ENCODE peak calls at places on chromosomes 4 and X, in five cellular contexts. D is HCT116, Z is IMR-90, I is stomach, V is esophagus squamous epithelium. L is an unnamed sample. For H3K4me1, the result is how much of the 10 kb centered on the place peaks cover.

GRCh38 chr4:147964519-147964918 is 232.6 kb downstream of the ARHGAP10 start:
- DNase-seq in V (no peak), D (no peak), I (no peak), Z (peak), L (no peak)

GRCh38 chrX:147735364-147735763 is 176.4 kb upstream of the FMR1 start:
- DNase-seq in D (no peak), V (no peak), I (no peak), Z (no peak), L (no peak)

GRCh38 chr4:53671757-53672156 is 80.5 kb upstream of the LNX1 start:
- DNase-seq in V (no peak), D (no peak), Z (no peak), I (peak), L (no peak)

GRCh38 chr4:152160236-152160800 is 375.6 kb downstream of the FBXW7 start:
- DNase-seq in D (no peak), V (no peak), Z (no peak), I (no peak), L (no peak)

GRCh38 chr4:138757432-138757831 is 258.1 kb upstream of the NOCT start:
- DNase-seq in V (no peak), I (no peak), D (no peak), Z (no peak), L (no peak)

GRCh38 chr4:128688025-128688721 is 121.3 kb upstream of the JADE1 start:
- DNase-seq in D (no peak), Z (no peak), I (no peak), V (no peak), L (no peak)

GRCh38 chr4:112225157-112225556 is 6.4 kb upstream of the AP1AR start:
- DNase-seq in Z (peak), I (no peak), D (no peak), V (no peak), L (no peak)

GRCh38 chr4:186701273-186701672 is 22.4 kb downstream of the FAT1 start:
- DNase-seq in I (no peak), Z (peak), D (no peak), V (no peak), L (peak)

GRCh38 chr4:9781343-9782135 is at the start of gene DRD5:
- DNase-seq in I (no peak), Z (no peak), D (no peak), V (no peak), L (no peak)

GRCh38 chr4:54547299-54548097 is 110.3 kb upstream of the KIT start:
- DNase-seq in I (peak), D (no peak), Z (no peak), V (no peak), L (no peak)

GRCh38 chrX:100980608-100981497 is 11.3 kb downstream of the ARL13A start:
- DNase-seq in D (peak), Z (peak), I (peak), V (no peak), L (no peak)

GRCh38 chr4:102500371-102501175 is 586 bp upstream of the NFKB1 start:
- DNase-seq in I (peak), Z (peak), D (no peak), V (no peak), L (peak)

GRCh38 chr4:25246680-25247611 is 13.1 kb downstream of the PI4K2B start:
- DNase-seq in D (no peak), V (no peak), I (no peak), Z (no peak), L (no peak)

DNA sequence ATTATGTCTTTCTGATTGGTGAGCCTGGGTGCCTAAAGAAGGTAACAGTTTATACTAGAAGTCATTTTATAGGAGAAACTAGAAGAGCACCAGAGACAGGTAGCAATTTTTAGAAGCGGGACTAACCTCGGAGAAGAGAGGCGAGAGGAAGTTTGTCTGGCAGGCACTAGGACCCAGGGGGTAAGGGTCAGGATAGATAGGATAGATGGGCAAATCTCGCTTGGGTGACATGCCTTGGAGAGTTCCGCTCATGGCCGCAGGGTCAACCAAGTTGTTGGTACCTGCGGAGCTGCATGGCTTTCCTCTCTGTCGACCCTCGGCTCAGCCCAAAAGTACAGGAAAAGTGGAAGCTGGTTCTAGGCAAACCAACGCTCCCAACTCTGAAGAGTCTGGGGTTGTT is 11.3 kb downstream of the PI4K2B start:
- DNase-seq in Z (no peak), D (no peak), I (no peak), V (no peak), L (no peak)
- H3K27ac ChIP-seq in Z (no peak), D (no peak), I (no peak), V (no peak), L (no peak)

GRCh38 chr4:72974694-72975487 is 94.6 kb downstream of the COX18 start:
- DNase-seq in I (no peak), D (no peak), V (no peak), Z (peak), L (no peak)
- TF ChIP-seq POLR2A in I (no peak), D (no peak), V (no peak), Z (no peak), L (no peak)

GRCh38 chr4:3388461-3389185 is 53.1 kb upstream of the HGFAC start:
- DNase-seq in Z (peak), V (no peak), I (no peak), D (no peak), L (no peak)
- H3K4me1 ChIP-seq in Z (under half), V (half or more), I (half or more), D (under half), L (under half)

DNA sequence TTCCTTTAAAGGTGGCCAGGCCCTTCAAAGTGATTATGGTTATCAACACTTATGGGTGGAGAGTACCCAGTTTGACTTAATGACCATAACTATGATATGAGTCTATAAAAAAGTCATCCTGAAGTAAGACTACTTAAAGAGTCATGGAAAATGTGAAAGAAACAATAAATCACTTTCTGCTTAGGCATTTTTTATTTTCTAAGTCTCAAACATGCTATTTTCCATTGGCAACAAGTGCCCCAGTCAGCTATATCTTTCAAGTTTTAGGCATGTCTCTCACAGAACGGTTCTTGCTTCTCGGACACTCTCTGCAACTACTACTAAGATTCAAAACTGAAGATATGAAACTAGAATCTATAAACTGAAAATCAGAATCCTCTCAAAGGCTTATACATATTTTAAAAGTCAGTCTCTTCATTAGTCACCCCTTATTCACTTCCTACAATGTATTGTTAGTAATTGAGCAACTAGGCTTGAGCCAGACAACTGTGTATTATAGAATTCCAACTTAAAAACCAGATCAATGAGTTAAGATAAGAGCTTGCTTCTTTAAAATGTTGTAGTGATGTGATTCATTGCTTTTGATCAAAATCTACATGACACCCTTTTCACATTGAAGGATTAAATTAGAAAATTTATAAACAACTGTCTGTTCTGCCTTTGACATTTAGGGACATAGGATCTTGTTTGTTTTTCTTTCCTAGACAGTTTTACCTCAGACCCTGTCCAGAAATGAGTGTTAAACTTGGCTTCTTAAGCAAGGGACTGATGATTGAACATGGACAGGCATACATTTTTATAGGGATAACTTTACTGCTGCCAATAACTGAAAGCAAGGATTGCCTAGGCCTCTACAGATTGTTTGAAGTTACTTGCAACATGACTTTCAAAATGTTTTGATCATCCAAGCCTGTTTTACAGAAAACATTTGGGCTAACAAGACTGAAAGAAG is 2.9 kb downstream of the ANTXR2 start:
- DNase-seq in D (peak), I (no peak), V (no peak), Z (peak), L (no peak)
- H3K27ac ChIP-seq in D (no peak), I (peak), V (peak), Z (peak), L (no peak)

GRCh38 chr4:84497835-84498202 is 1.3 kb downstream of the NKX6-1 start:
- DNase-seq in V (no peak), I (no peak), D (no peak), Z (no peak), L (no peak)

GRCh38 chr4:84501197-84501492 is 2.1 kb upstream of the NKX6-1 start:
- DNase-seq in V (no peak), D (no peak), I (no peak), Z (no peak), L (no peak)

GRCh38 chr4:84498203-84499026 is 677 bp downstream of the NKX6-1 start:
- DNase-seq in D (peak), I (no peak), Z (peak), V (no peak), L (no peak)

GRCh38 chr4:84500386-84501196 is 1.5 kb upstream of the NKX6-1 start:
- DNase-seq in D (no peak), Z (no peak), I (no peak), V (no peak), L (no peak)

GRCh38 chr4:84499065-84499982 is at the start of gene NKX6-1:
- DNase-seq in Z (peak), D (peak), I (peak), V (peak), L (peak)
- TF ChIP-seq POLR2A in Z (no peak), D (no peak), I (no peak), V (peak), L (no peak)

GRCh38 chrX:133307637-133308485 is 89.7 kb upstream of the TFDP3 start:
- DNase-seq in V (no peak), I (no peak), D (no peak), Z (no peak), L (no peak)
- H3K4me1 ChIP-seq in V (under half), I (under half), D (under half), Z (under half), L (under half)

GRCh38 chr4:94165256-94165655 is 42.4 kb upstream of the SMARCAD1 start:
- DNase-seq in D (no peak), Z (no peak), V (no peak), I (no peak), L (no peak)
- H3K27ac ChIP-seq in D (no peak), Z (no peak), V (no peak), I (no peak), L (no peak)

GRCh38 chrX:68828740-68829593 is at the start of gene EFNB1:
- DNase-seq in D (peak), V (peak), Z (peak), I (peak), L (peak)
- TF ChIP-seq POLR2A in D (peak), V (peak), Z (peak), I (peak), L (peak)